ENCODE peak calls at places on chromosomes 13 and 19, in five cellular contexts. I, T, N, E and U are unnamed samples.
A peak's percentile ranks its signal among the peaks of the same experiment; 100 is the strongest.

GRCh38 chr19:42601811-42602443 is 7.2 kb upstream of the CEACAM8 start:
- DNase-seq in N (no peak), I (no peak), T (no peak), E (peak; percentile 31), U (no peak)

GRCh38 chr19:18491995-18492953 is 29.6 kb downstream of the ELL start:
- DNase-seq in N (no peak), T (no peak), E (no peak), I (no peak), U (peak; percentile 82)

GRCh38 chr13:51816604-51817254 is 12.8 kb upstream of the DHRS12 start:
- DNase-seq in N (no peak), I (no peak), T (no peak), E (peak; percentile 40), U (no peak)

GRCh38 chr13:96229356-96229755 is 139.4 kb downstream of the HS6ST3 start:
- DNase-seq in N (no peak), E (peak; percentile 35), I (no peak), T (no peak), U (peak; percentile 16)

GRCh38 chr13:40130871-40131636 is 475.6 kb downstream of the COG6 start:
- DNase-seq in T (no peak), I (peak; percentile 75), E (peak; percentile 70), N (no peak), U (no peak)

GRCh38 chr13:22162889-22163288 is 492.0 kb downstream of the FGF9 start:
- DNase-seq in I (no peak), N (no peak), E (no peak), T (no peak), U (no peak)

GRCh38 chr13:40668335-40668734 is 1.9 kb upstream of the FOXO1 start:
- DNase-seq in E (peak; percentile 47), I (peak; percentile 54), T (no peak), N (peak; percentile 54), U (peak; percentile 33)

GRCh38 chr13:20702945-20703784 is at the start of gene IL17D:
- DNase-seq in N (no peak), I (no peak), E (no peak), T (no peak), U (no peak)

GRCh38 chr19:15378529-15379082 is 981 bp downstream of the AKAP8 start:
- DNase-seq in T (no peak), E (peak; percentile 31), N (peak; percentile 59), I (no peak), U (peak; percentile 68)

GRCh38 chr19:44525721-44526430 is 3.6 kb downstream of the CEACAM20 start:
- DNase-seq in E (no peak), T (no peak), I (no peak), N (no peak), U (no peak)

GRCh38 chr13:51590966-51591627 is 6.8 kb downstream of the WDFY2 start:
- DNase-seq in E (peak; percentile 80), T (no peak), N (no peak), I (peak; percentile 28), U (peak; percentile 44)

GRCh38 chr19:38035515-38036495 is 128.8 kb downstream of the SIPA1L3 start:
- DNase-seq in N (no peak), I (no peak), E (no peak), T (no peak), U (no peak)

GRCh38 chr19:46201413-46202310 is 27.9 kb upstream of the IGFL1 start:
- DNase-seq in T (no peak), E (peak; percentile 38), I (no peak), N (no peak), U (no peak)

GRCh38 chr13:50844181-50844875 is 836 bp upstream of the DLEU7 start:
- DNase-seq in N (no peak), E (no peak), T (no peak), I (no peak), U (no peak)

GRCh38 chr13:103100795-103101194 is 34.6 kb upstream of the SLC10A2 start:
- DNase-seq in N (no peak), E (no peak), I (no peak), T (no peak), U (no peak)

GRCh38 chr19:17431417-17431816 is 11.6 kb downstream of the MVB12A start:
- DNase-seq in N (no peak), E (no peak), I (no peak), T (no peak), U (no peak)

GRCh38 chr13:73369095-73369494 is 310.3 kb downstream of the KLF5 start:
- DNase-seq in T (no peak), E (no peak), I (no peak), N (no peak), U (no peak)

GRCh38 chr19:43779147-43779819 is 1.5 kb downstream of the KCNN4 start:
- DNase-seq in N (no peak), I (no peak), E (no peak), T (no peak), U (no peak)

GRCh38 chr13:30364133-30364532 is 56.8 kb upstream of the KATNAL1 start:
- DNase-seq in E (no peak), I (no peak), T (no peak), N (no peak), U (no peak)

GRCh38 chr13:23279321-23279720 is 98.5 kb downstream of the SGCG start:
- DNase-seq in N (no peak), E (no peak), T (no peak), I (no peak), U (no peak)

GRCh38 chr13:113547248-113547971 is 37.1 kb upstream of the TFDP1 start:
- DNase-seq in T (peak; percentile 20), E (no peak), I (no peak), N (no peak), U (peak; percentile 7)

GRCh38 chr13:42574011-42574410 is at the start of gene TNFSF11:
- DNase-seq in N (no peak), E (no peak), T (no peak), I (no peak), U (no peak)

GRCh38 chr13:74206061-74206561 is 71.9 kb upstream of the KLF12 start:
- DNase-seq in T (no peak), N (no peak), E (no peak), I (no peak), U (no peak)

GRCh38 chr19:11421607-11422098 is 2.5 kb upstream of the RGL3 start:
- DNase-seq in E (peak; percentile 6), I (no peak), N (no peak), T (no peak), U (peak; percentile 61)

GRCh38 chr13:100508996-100509395 is 79.6 kb downstream of the GGACT start:
- DNase-seq in I (no peak), N (no peak), T (no peak), E (no peak), U (no peak)

GRCh38 chr13:30376426-30377311 is 45.6 kb upstream of the UBE2L5 start:
- DNase-seq in N (peak; percentile 86), I (no peak), E (no peak), T (no peak), U (no peak)

GRCh38 chr13:110380359-110381028 is 73.4 kb downstream of the COL4A2 start:
- DNase-seq in T (no peak), E (peak; percentile 40), I (peak; percentile 10), N (no peak), U (no peak)

GRCh38 chr13:39596176-39596575 is 6.8 kb downstream of the LHFPL6 start:
- DNase-seq in T (no peak), N (no peak), E (no peak), I (no peak), U (no peak)

GRCh38 chr13:74570046-74570445 is 435.8 kb upstream of the KLF12 start:
- DNase-seq in T (no peak), I (no peak), N (no peak), E (no peak), U (no peak)

GRCh38 chr19:48696353-48697010 is 711 bp downstream of the FUT2 start:
- DNase-seq in N (no peak), E (no peak), T (no peak), I (no peak), U (no peak)

GRCh38 chr13:86591862-86592261 is 792.6 kb upstream of the SLITRK6 start:
- DNase-seq in I (no peak), N (no peak), E (no peak), T (no peak), U (no peak)

GRCh38 chr19:1747285-1748114 is 5.8 kb upstream of the ONECUT3 start:
- DNase-seq in N (no peak), T (no peak), E (peak; percentile 83), I (no peak), U (no peak)

GRCh38 chr19:3285647-3286176 is 61.3 kb downstream of the CELF5 start:
- DNase-seq in T (no peak), N (no peak), I (no peak), E (no peak), U (no peak)

GRCh38 chr13:100855151-100855550 is 180.6 kb upstream of the TMTC4 start:
- DNase-seq in E (no peak), T (no peak), I (no peak), N (no peak), U (no peak)

GRCh38 chr19:39416152-39416551 is 3.7 kb downstream of the PLEKHG2 start:
- DNase-seq in I (peak; percentile 20), E (no peak), N (no peak), T (no peak), U (no peak)

GRCh38 chr19:38917921-38918491 is 6.0 kb upstream of the CCER2 start:
- DNase-seq in T (no peak), E (peak; percentile 75), N (no peak), I (no peak), U (peak; percentile 71)

GRCh38 chr19:11288349-11288748 is 7.6 kb upstream of the TSPAN16 start:
- DNase-seq in E (peak; percentile 32), I (no peak), T (no peak), N (no peak), U (no peak)

GRCh38 chr13:87536499-87536898 is 134.7 kb upstream of the SLITRK5 start:
- DNase-seq in E (no peak), I (no peak), N (no peak), T (no peak), U (no peak)

DNA sequence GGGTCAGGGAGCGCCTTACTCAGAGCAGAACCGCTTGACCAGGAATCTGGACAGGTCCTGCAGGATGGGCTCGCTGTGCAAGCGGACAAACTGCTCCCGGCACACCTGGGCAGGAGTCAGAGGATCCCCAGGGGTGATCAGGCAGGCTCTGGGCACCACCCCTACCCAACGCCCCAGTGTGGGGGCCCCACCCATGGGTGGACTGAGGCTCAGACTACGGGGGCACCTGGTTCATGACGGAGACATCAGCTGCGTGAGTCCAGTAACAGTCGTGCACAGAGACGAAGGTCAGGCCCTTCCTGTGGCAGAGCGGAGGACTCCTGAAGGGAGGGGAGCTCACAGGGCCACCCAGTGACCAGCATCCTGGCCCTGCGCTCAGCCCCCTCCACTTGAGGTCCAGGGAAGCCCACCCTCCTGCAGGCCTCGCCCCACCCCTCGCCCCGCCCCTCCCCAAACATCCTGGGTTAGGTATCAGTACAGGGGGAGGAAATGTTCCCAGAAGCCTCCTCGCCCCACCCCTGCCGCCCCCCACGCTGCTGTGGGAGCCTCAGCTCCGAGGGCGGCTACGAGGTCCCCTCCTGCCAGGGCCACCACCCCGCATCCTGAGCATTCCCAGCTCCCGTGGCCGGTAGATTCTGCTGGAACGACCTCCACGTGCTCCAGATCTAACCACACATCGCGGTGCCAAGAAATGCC is 15.6 kb downstream of the POLRMT start:
- DNase-seq in N (no peak), E (no peak), T (no peak), I (no peak), U (no peak)
- H3K4me1 ChIP-seq in N (no peaks in the 10 kb centered on the region), E (peaks cover 5% of the 10 kb centered on the region), T (no peaks in the 10 kb centered on the region), I (no peaks in the 10 kb centered on the region), U (no peaks in the 10 kb centered on the region)

GRCh38 chr19:55640043-55640576 is 692 bp upstream of the ZNF580 start:
- DNase-seq in N (peak; percentile 76), T (peak; percentile 71), I (no peak), E (peak; percentile 49), U (peak; percentile 61)
- TF ChIP-seq POLR2A in N (peak; percentile 19), T (no peak), I (no peak), E (peak; percentile 9), U (no peak)

GRCh38 chr19:5200844-5201243 is 139.8 kb downstream of the PTPRS start:
- DNase-seq in I (no peak), T (no peak), N (no peak), E (peak; percentile 26), U (no peak)
- H3K9me3 ChIP-seq in I (peaks cover 6% of the 10 kb centered on the region), T (peaks cover 29% of the 10 kb centered on the region), N (peaks cover 8% of the 10 kb centered on the region), E (peaks cover 29% of the 10 kb centered on the region), U (no peaks in the 10 kb centered on the region)

GRCh38 chr13:98506343-98507059 is 70.4 kb downstream of the STK24 start:
- DNase-seq in T (no peak), N (peak; percentile 13), I (no peak), E (no peak), U (no peak)
- H3K4me1 ChIP-seq in T (peaks cover 48% of the 10 kb centered on the region), N (peaks cover 11% of the 10 kb centered on the region), I (peaks cover 13% of the 10 kb centered on the region), E (peaks cover 46% of the 10 kb centered on the region), U (peaks cover 47% of the 10 kb centered on the region)